ENCODE peak calls at places on chromosomes 7 and 10, in eight cellular contexts. One of them, this sample, is unnamed.

GRCh38 chr7:46089281-46089680 is 168.2 kb upstream of the IGFBP3 start:
- DNase-seq in dorsolateral prefrontal cortex: no peak
- DNase-seq in bronchial epithelial cell: peak; percentile 17
- DNase-seq in PC-3: peak; percentile 63
- DNase-seq in A549: peak; percentile 42
- DNase-seq in tibial artery: no peak
- DNase-seq in CD8-positive, alpha-beta T cell: no peak
- DNase-seq in astrocyte of the cerebellum: no peak
- DNase-seq in this sample: no peak

GRCh38 chr7:7639847-7640220 is 718 bp upstream of the UMAD1 start:
- DNase-seq in dorsolateral prefrontal cortex: no peak
- DNase-seq in bronchial epithelial cell: peak; percentile 52
- DNase-seq in PC-3: peak; percentile 22
- DNase-seq in A549: peak; percentile 29
- DNase-seq in tibial artery: no peak
- DNase-seq in CD8-positive, alpha-beta T cell: peak; percentile 76
- DNase-seq in astrocyte of the cerebellum: no peak
- DNase-seq in this sample: peak; percentile 31

GRCh38 chr7:80900583-80901576 is 18.0 kb downstream of the SEMA3C start:
- DNase-seq in dorsolateral prefrontal cortex: no peak
- DNase-seq in bronchial epithelial cell: peak; percentile 77
- DNase-seq in PC-3: peak; percentile 65
- DNase-seq in A549: no peak
- DNase-seq in tibial artery: no peak
- DNase-seq in CD8-positive, alpha-beta T cell: no peak
- DNase-seq in astrocyte of the cerebellum: peak; percentile 69
- DNase-seq in this sample: no peak

GRCh38 chr7:41987-42386 is 150.4 kb upstream of the FAM20C start:
- DNase-seq in dorsolateral prefrontal cortex: no peak
- DNase-seq in bronchial epithelial cell: no peak
- DNase-seq in PC-3: no peak
- DNase-seq in A549: no peak
- DNase-seq in tibial artery: no peak
- DNase-seq in CD8-positive, alpha-beta T cell: no peak
- DNase-seq in astrocyte of the cerebellum: no peak
- DNase-seq in this sample: no peak

GRCh38 chr7:100483101-100483727 is 513 bp upstream of the NYAP1 start:
- DNase-seq in dorsolateral prefrontal cortex: no peak
- DNase-seq in bronchial epithelial cell: no peak
- DNase-seq in PC-3: peak; percentile 48
- DNase-seq in A549: peak; percentile 64
- DNase-seq in tibial artery: no peak
- DNase-seq in CD8-positive, alpha-beta T cell: peak; percentile 76
- DNase-seq in astrocyte of the cerebellum: no peak
- DNase-seq in this sample: no peak

GRCh38 chr10:91689731-91690168 is 56.9 kb upstream of the PPP1R3C start:
- DNase-seq in dorsolateral prefrontal cortex: no peak
- DNase-seq in bronchial epithelial cell: peak; percentile 65
- DNase-seq in PC-3: peak; percentile 30
- DNase-seq in A549: no peak
- DNase-seq in tibial artery: peak; percentile 83
- DNase-seq in CD8-positive, alpha-beta T cell: no peak
- DNase-seq in astrocyte of the cerebellum: no peak
- DNase-seq in this sample: no peak

GRCh38 chr7:113267271-113267670 is 148.9 kb upstream of the SMIM30 start:
- DNase-seq in dorsolateral prefrontal cortex: no peak
- DNase-seq in bronchial epithelial cell: no peak
- DNase-seq in PC-3: peak; percentile 12
- DNase-seq in A549: no peak
- DNase-seq in tibial artery: no peak
- DNase-seq in CD8-positive, alpha-beta T cell: no peak
- DNase-seq in astrocyte of the cerebellum: no peak
- DNase-seq in this sample: no peak

GRCh38 chr7:7427363-7427762 is 108.3 kb downstream of the COL28A1 start:
- DNase-seq in dorsolateral prefrontal cortex: no peak
- DNase-seq in bronchial epithelial cell: no peak
- DNase-seq in PC-3: no peak
- DNase-seq in A549: no peak
- DNase-seq in tibial artery: no peak
- DNase-seq in CD8-positive, alpha-beta T cell: no peak
- DNase-seq in astrocyte of the cerebellum: no peak
- DNase-seq in this sample: no peak

GRCh38 chr10:73863039-73863817 is 11.1 kb downstream of the CAMK2G start:
- DNase-seq in dorsolateral prefrontal cortex: no peak
- DNase-seq in bronchial epithelial cell: no peak
- DNase-seq in PC-3: no peak
- DNase-seq in A549: no peak
- DNase-seq in tibial artery: no peak
- DNase-seq in CD8-positive, alpha-beta T cell: no peak
- DNase-seq in astrocyte of the cerebellum: no peak
- DNase-seq in this sample: no peak

GRCh38 chr7:22193361-22194016 is 163.5 kb downstream of the RAPGEF5 start:
- DNase-seq in dorsolateral prefrontal cortex: peak; percentile 83
- DNase-seq in bronchial epithelial cell: no peak
- DNase-seq in PC-3: no peak
- DNase-seq in A549: no peak
- DNase-seq in tibial artery: peak; percentile 75
- DNase-seq in CD8-positive, alpha-beta T cell: no peak
- DNase-seq in astrocyte of the cerebellum: peak; percentile 18
- DNase-seq in this sample: no peak

GRCh38 chr10:127872011-127872741 is 20.6 kb downstream of the CLRN3 start:
- DNase-seq in dorsolateral prefrontal cortex: peak; percentile 84
- DNase-seq in bronchial epithelial cell: peak; percentile 75
- DNase-seq in PC-3: no peak
- DNase-seq in A549: no peak
- DNase-seq in tibial artery: no peak
- DNase-seq in CD8-positive, alpha-beta T cell: no peak
- DNase-seq in astrocyte of the cerebellum: no peak
- DNase-seq in this sample: no peak

GRCh38 chr7:148722340-148723165 is 23.9 kb downstream of the CUL1 start:
- DNase-seq in dorsolateral prefrontal cortex: no peak
- DNase-seq in bronchial epithelial cell: no peak
- DNase-seq in PC-3: no peak
- DNase-seq in A549: no peak
- DNase-seq in tibial artery: no peak
- DNase-seq in CD8-positive, alpha-beta T cell: no peak
- DNase-seq in astrocyte of the cerebellum: no peak
- DNase-seq in this sample: no peak

GRCh38 chr10:101001225-101002035 is 1.8 kb downstream of the LZTS2 start:
- DNase-seq in dorsolateral prefrontal cortex: peak; percentile 82
- DNase-seq in bronchial epithelial cell: peak; percentile 63
- DNase-seq in PC-3: peak; percentile 54
- DNase-seq in A549: no peak
- DNase-seq in tibial artery: peak; percentile 97
- DNase-seq in CD8-positive, alpha-beta T cell: no peak
- DNase-seq in astrocyte of the cerebellum: peak; percentile 55
- DNase-seq in this sample: no peak

GRCh38 chr7:132499065-132499464 is 77.2 kb downstream of the PLXNA4 start:
- DNase-seq in dorsolateral prefrontal cortex: no peak
- DNase-seq in bronchial epithelial cell: no peak
- DNase-seq in PC-3: no peak
- DNase-seq in A549: no peak
- DNase-seq in tibial artery: no peak
- DNase-seq in CD8-positive, alpha-beta T cell: no peak
- DNase-seq in astrocyte of the cerebellum: no peak
- DNase-seq in this sample: no peak

GRCh38 chr7:132501956-132502355 is 74.3 kb downstream of the PLXNA4 start:
- DNase-seq in dorsolateral prefrontal cortex: no peak
- DNase-seq in bronchial epithelial cell: no peak
- DNase-seq in PC-3: no peak
- DNase-seq in A549: no peak
- DNase-seq in tibial artery: no peak
- DNase-seq in CD8-positive, alpha-beta T cell: no peak
- DNase-seq in astrocyte of the cerebellum: no peak
- DNase-seq in this sample: no peak

GRCh38 chr7:132503415-132503814 is 72.9 kb downstream of the PLXNA4 start:
- DNase-seq in dorsolateral prefrontal cortex: no peak
- DNase-seq in bronchial epithelial cell: no peak
- DNase-seq in PC-3: no peak
- DNase-seq in A549: no peak
- DNase-seq in tibial artery: no peak
- DNase-seq in CD8-positive, alpha-beta T cell: no peak
- DNase-seq in astrocyte of the cerebellum: no peak
- DNase-seq in this sample: no peak

GRCh38 chr7:132498319-132498718 is 78.0 kb downstream of the PLXNA4 start:
- DNase-seq in dorsolateral prefrontal cortex: no peak
- DNase-seq in bronchial epithelial cell: no peak
- DNase-seq in PC-3: no peak
- DNase-seq in A549: no peak
- DNase-seq in tibial artery: no peak
- DNase-seq in CD8-positive, alpha-beta T cell: no peak
- DNase-seq in astrocyte of the cerebellum: no peak
- DNase-seq in this sample: no peak

DNA sequence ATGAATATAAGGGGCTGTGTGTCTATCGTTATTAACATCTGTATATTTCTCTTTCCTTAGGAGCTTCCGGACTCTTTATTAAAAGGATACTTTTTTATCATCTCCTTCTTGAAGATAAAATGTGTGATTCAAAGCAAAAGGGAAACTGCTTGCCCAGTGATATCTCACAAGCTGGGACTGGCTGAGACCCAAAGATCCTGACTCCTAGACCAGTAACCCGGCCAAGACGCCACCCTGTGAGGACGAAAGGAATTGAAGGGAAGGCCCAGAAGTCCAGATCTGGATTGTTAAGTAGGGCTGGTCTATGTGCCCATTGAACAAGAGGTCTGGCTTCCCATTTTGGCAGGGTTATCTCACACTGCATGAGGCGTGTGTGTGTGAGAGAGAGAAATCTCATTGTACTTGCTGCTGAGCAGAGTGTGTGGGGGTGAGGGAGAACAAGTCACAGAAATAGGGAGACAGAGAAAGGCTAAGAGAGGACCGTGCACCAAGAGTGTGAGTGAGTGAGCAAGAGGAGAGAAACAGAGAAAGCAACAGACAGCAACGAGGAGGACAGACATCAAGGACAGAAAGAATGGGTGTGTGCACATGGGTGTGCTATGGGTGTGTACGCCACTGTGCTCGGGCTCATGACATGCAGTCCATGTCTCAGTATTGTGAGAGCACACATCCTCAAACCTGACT is 75.4 kb downstream of the PLXNA4 start:
- DNase-seq in dorsolateral prefrontal cortex: no peak
- DNase-seq in bronchial epithelial cell: no peak
- DNase-seq in PC-3: peak; percentile 47
- DNase-seq in A549: peak; percentile 18
- DNase-seq in tibial artery: peak; percentile 83
- DNase-seq in CD8-positive, alpha-beta T cell: no peak
- DNase-seq in astrocyte of the cerebellum: peak; percentile 56
- DNase-seq in this sample: no peak
- TF ChIP-seq CTCF in dorsolateral prefrontal cortex: no peak
- TF ChIP-seq CTCF in bronchial epithelial cell: no peak
- TF ChIP-seq CTCF in PC-3: peak; percentile 57
- TF ChIP-seq CTCF in A549: no peak
- TF ChIP-seq CTCF in tibial artery: peak; percentile 19
- TF ChIP-seq CTCF in CD8-positive, alpha-beta T cell: no peak
- TF ChIP-seq CTCF in astrocyte of the cerebellum: peak; percentile 54
- TF ChIP-seq CTCF in this sample: no peak

GRCh38 chr10:29620112-29620690 is 14.6 kb downstream of the SVIL start:
- DNase-seq in dorsolateral prefrontal cortex: no peak
- DNase-seq in bronchial epithelial cell: no peak
- DNase-seq in PC-3: no peak
- DNase-seq in A549: no peak
- DNase-seq in tibial artery: no peak
- DNase-seq in CD8-positive, alpha-beta T cell: no peak
- DNase-seq in astrocyte of the cerebellum: no peak
- DNase-seq in this sample: no peak

GRCh38 chr10:29618341-29619171 is 16.2 kb downstream of the SVIL start:
- DNase-seq in dorsolateral prefrontal cortex: no peak
- DNase-seq in bronchial epithelial cell: peak; percentile 67
- DNase-seq in PC-3: no peak
- DNase-seq in A549: peak; percentile 37
- DNase-seq in tibial artery: no peak
- DNase-seq in CD8-positive, alpha-beta T cell: no peak
- DNase-seq in astrocyte of the cerebellum: no peak
- DNase-seq in this sample: no peak

GRCh38 chr10:29617880-29618340 is 16.9 kb downstream of the SVIL start:
- DNase-seq in dorsolateral prefrontal cortex: no peak
- DNase-seq in bronchial epithelial cell: no peak
- DNase-seq in PC-3: no peak
- DNase-seq in A549: no peak
- DNase-seq in tibial artery: no peak
- DNase-seq in CD8-positive, alpha-beta T cell: no peak
- DNase-seq in astrocyte of the cerebellum: no peak
- DNase-seq in this sample: no peak

GRCh38 chr10:29621161-29621560 is 13.6 kb downstream of the SVIL start:
- DNase-seq in dorsolateral prefrontal cortex: no peak
- DNase-seq in bronchial epithelial cell: peak; percentile 56
- DNase-seq in PC-3: no peak
- DNase-seq in A549: peak; percentile 15
- DNase-seq in tibial artery: peak; percentile 90
- DNase-seq in CD8-positive, alpha-beta T cell: no peak
- DNase-seq in astrocyte of the cerebellum: no peak
- DNase-seq in this sample: no peak

GRCh38 chr10:29619273-29619672 is 15.5 kb downstream of the SVIL start:
- DNase-seq in dorsolateral prefrontal cortex: no peak
- DNase-seq in bronchial epithelial cell: no peak
- DNase-seq in PC-3: peak; percentile 75
- DNase-seq in A549: peak; percentile 30
- DNase-seq in tibial artery: no peak
- DNase-seq in CD8-positive, alpha-beta T cell: no peak
- DNase-seq in astrocyte of the cerebellum: no peak
- DNase-seq in this sample: no peak
- H3K4me3 ChIP-seq in dorsolateral prefrontal cortex: no peak overlapping the region
- H3K4me3 ChIP-seq in bronchial epithelial cell: no peak overlapping the region
- H3K4me3 ChIP-seq in PC-3: peak overlapping the region; percentile 25
- H3K4me3 ChIP-seq in A549: peak overlapping the region; percentile 14
- H3K4me3 ChIP-seq in tibial artery: no peak overlapping the region
- H3K4me3 ChIP-seq in CD8-positive, alpha-beta T cell: no peak overlapping the region
- H3K4me3 ChIP-seq in astrocyte of the cerebellum: no peak overlapping the region
- H3K4me3 ChIP-seq in this sample: no peak overlapping the region

GRCh38 chr10:95907454-95908253 is at the start of gene CC2D2B:
- DNase-seq in dorsolateral prefrontal cortex: peak; percentile 89
- DNase-seq in bronchial epithelial cell: peak; percentile 74
- DNase-seq in PC-3: peak; percentile 71
- DNase-seq in A549: peak; percentile 88
- DNase-seq in tibial artery: peak; percentile 89
- DNase-seq in CD8-positive, alpha-beta T cell: peak; percentile 59
- DNase-seq in astrocyte of the cerebellum: peak; percentile 53
- DNase-seq in this sample: peak; percentile 22
- TF ChIP-seq CTCF in dorsolateral prefrontal cortex: peak; percentile 3
- TF ChIP-seq CTCF in bronchial epithelial cell: peak; percentile 33
- TF ChIP-seq CTCF in PC-3: peak; percentile 11
- TF ChIP-seq CTCF in A549: peak; percentile 33
- TF ChIP-seq CTCF in tibial artery: no peak
- TF ChIP-seq CTCF in CD8-positive, alpha-beta T cell: no peak
- TF ChIP-seq CTCF in astrocyte of the cerebellum: no peak
- TF ChIP-seq CTCF in this sample: no peak

DNA sequence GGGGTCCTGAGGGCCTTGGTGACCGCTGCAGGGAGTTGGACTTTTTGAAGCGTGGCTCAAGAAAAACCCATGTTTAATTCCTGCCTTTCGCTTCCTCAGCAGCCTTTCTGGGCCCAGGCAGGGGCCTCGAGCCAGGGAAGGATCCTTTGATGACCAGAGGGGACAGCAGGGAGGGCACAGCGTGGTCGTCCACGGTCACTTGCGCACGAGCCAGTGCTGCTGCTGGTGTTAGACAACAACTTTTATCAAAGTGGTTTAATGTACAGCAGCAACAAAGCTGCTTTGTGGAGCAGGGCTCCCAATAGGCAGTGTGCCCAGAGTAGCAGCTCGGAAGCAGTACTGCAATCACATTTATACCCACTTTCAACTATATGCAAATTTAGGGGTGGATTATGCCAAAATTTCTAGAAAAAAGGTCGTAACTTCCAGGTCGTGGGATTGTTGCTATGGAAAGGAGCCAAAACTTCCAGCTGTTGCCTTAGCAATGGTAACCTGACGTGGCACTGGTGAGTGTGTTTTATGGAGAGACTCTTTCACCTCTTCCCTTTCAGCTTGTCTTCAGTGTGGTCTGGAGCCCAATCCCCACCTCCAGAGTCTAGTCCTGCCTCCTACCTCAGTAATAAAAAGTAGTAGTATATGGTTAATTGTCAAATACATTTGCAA is 6.1 kb downstream of the GIMAP1 start:
- DNase-seq in dorsolateral prefrontal cortex: no peak
- DNase-seq in bronchial epithelial cell: no peak
- DNase-seq in PC-3: no peak
- DNase-seq in A549: no peak
- DNase-seq in tibial artery: no peak
- DNase-seq in CD8-positive, alpha-beta T cell: no peak
- DNase-seq in astrocyte of the cerebellum: no peak
- DNase-seq in this sample: no peak
- H3K4me3 ChIP-seq in dorsolateral prefrontal cortex: no peak overlapping the region
- H3K4me3 ChIP-seq in bronchial epithelial cell: no peak overlapping the region
- H3K4me3 ChIP-seq in PC-3: no peak overlapping the region
- H3K4me3 ChIP-seq in A549: no peak overlapping the region
- H3K4me3 ChIP-seq in tibial artery: no peak overlapping the region
- H3K4me3 ChIP-seq in CD8-positive, alpha-beta T cell: peak overlapping the region; percentile 20
- H3K4me3 ChIP-seq in astrocyte of the cerebellum: no peak overlapping the region
- H3K4me3 ChIP-seq in this sample: no peak overlapping the region

This sample was measured in GM12864.